ENCODE peak calls at places on chromosome X, in four cellular contexts. T, F, G and V are unnamed samples.

GRCh38 chrX:87900320-87900908 is 382.8 kb downstream of the KLHL4 start:
- DNase-seq in T (no peak), F (no peak), G (peak), V (no peak)

GRCh38 chrX:84729809-84730208 is 227.6 kb upstream of the HDX start:
- DNase-seq in T (peak), F (no peak), G (peak), V (peak)

GRCh38 chrX:29666361-29666760 is 549.0 kb upstream of the MAGEB2 start:
- DNase-seq in T (no peak), F (no peak), G (no peak), V (no peak)

GRCh38 chrX:31181377-31182038 is 109.7 kb upstream of the FTHL17 start:
- DNase-seq in T (no peak), F (no peak), G (no peak), V (no peak)

GRCh38 chrX:17374619-17375360 is at the start of gene NHS:
- DNase-seq in T (peak), F (peak), G (no peak), V (no peak)

GRCh38 chrX:39008554-39008953 is 207.3 kb downstream of the MID1IP1 start:
- DNase-seq in T (no peak), F (no peak), G (no peak), V (no peak)

GRCh38 chrX:69546978-69547377 is 42.9 kb downstream of the NALF2 start:
- DNase-seq in T (no peak), F (no peak), G (no peak), V (no peak)

GRCh38 chrX:56978172-56978571 is 17.2 kb downstream of the SPIN3 start:
- DNase-seq in T (peak), F (no peak), G (peak), V (peak)

GRCh38 chrX:2495595-2495994 is 5.2 kb downstream of the DHRSX start:
- DNase-seq in T (no peak), F (no peak), G (no peak), V (no peak)

GRCh38 chrX:43975747-43976146 is 2.6 kb upstream of the NDP start:
- DNase-seq in T (no peak), F (no peak), G (no peak), V (no peak)

GRCh38 chrX:43973249-43973672 is at the start of gene NDP:
- DNase-seq in T (no peak), F (no peak), G (no peak), V (no peak)

GRCh38 chrX:43974736-43975135 is 1.5 kb upstream of the NDP start:
- DNase-seq in T (no peak), F (no peak), G (no peak), V (no peak)

GRCh38 chrX:43971966-43972961 is 926 bp downstream of the NDP start:
- DNase-seq in T (no peak), F (no peak), G (no peak), V (no peak)

GRCh38 chrX:43974076-43974475 is 886 bp upstream of the NDP start:
- DNase-seq in T (no peak), F (no peak), G (no peak), V (no peak)
- H3K4me3 ChIP-seq in T (no peak), F (no peak), G (no peak), V (no peak)

DNA sequence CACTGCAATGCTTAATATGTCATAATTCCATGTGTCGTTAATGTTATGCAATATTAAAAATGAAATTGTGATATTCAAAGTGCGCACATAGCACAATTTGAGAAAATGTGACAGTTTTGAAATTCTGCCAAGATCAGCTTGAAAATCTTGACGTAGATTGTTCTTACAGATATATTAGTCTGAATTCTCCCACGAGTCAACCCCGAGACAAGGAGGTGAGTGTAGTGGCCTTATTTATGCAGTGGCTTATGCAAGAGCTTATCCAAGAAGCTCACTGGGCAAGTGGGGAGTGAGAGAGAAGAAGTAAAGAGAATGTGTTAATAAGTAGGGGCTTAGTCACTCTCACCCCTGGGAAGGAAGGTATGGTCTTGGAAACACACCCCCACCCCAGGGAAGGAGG is 286.1 kb upstream of the STS start:
- DNase-seq in T (no peak), F (no peak), G (no peak), V (no peak)
- H3K27ac ChIP-seq in T (no peak), F (no peak), G (no peak), V (no peak)

GRCh38 chrX:107725761-107726555 is 49.6 kb downstream of the TSC22D3 start:
- DNase-seq in T (peak), F (no peak), G (no peak), V (no peak)
- TF ChIP-seq ATF2 in T (no peak), F (no peak), G (no peak), V (no peak)

GRCh38 chrX:154140206-154140605 is 3.8 kb upstream of the OPN1LW start:
- DNase-seq in T (no peak), F (no peak), G (no peak), V (no peak)

GRCh38 chrX:154140742-154141141 is 3.3 kb upstream of the OPN1LW start:
- DNase-seq in T (no peak), F (no peak), G (no peak), V (no peak)

GRCh38 chrX:154138857-154139256 is 5.2 kb upstream of the OPN1LW start:
- DNase-seq in T (no peak), F (no peak), G (no peak), V (peak)

GRCh38 chrX:154135458-154136229 is 8.4 kb upstream of the OPN1LW start:
- DNase-seq in T (no peak), F (no peak), G (no peak), V (no peak)

GRCh38 chrX:154136627-154137161 is 7.3 kb upstream of the OPN1LW start:
- DNase-seq in T (peak), F (peak), G (no peak), V (peak)
- H3K4me3 ChIP-seq in T (no peak), F (no peak), G (no peak), V (peak)